ENCODE peak calls at places on chromosomes 4 and X, in six cellular contexts. C, X, L, G, K and N are unnamed samples.

GRCh38 chrX:41889317-41890025 is 33.9 kb downstream of the CASK start:
- DNase-seq in L (no peak), G (no peak), C (peak), K (no peak), X (no peak), N (no peak)

GRCh38 chr4:174669278-174669677 is 147.0 kb upstream of the HPGD start:
- DNase-seq in X (no peak), G (no peak), C (peak), K (no peak), L (no peak), N (no peak)

GRCh38 chrX:98362630-98363029 is 1478.9 kb downstream of the RPA4 start:
- DNase-seq in X (no peak), G (peak), L (no peak), K (no peak), C (no peak), N (no peak)

GRCh38 chr4:185534850-185535761 is at the start of gene PDLIM3:
- DNase-seq in G (peak), C (peak), X (peak), K (peak), L (peak), N (peak)

GRCh38 chr4:155742310-155743015 is 16.4 kb upstream of the GUCY1B1 start:
- DNase-seq in G (peak), C (no peak), X (no peak), L (no peak), K (no peak), N (no peak)

GRCh38 chr4:38004887-38005286 is 44.7 kb downstream of the PTTG2 start:
- DNase-seq in X (no peak), C (no peak), K (no peak), L (no peak), G (no peak), N (no peak)

GRCh38 chr4:166169111-166169510 is 296.1 kb downstream of the TLL1 start:
- DNase-seq in G (peak), L (no peak), X (no peak), K (no peak), C (peak), N (no peak)

GRCh38 chr4:36004231-36004851 is 240.0 kb downstream of the ARAP2 start:
- DNase-seq in C (no peak), L (no peak), G (no peak), K (no peak), X (no peak), N (no peak)

GRCh38 chr4:11597506-11597905 is 168.8 kb upstream of the HS3ST1 start:
- DNase-seq in L (no peak), X (no peak), K (no peak), C (peak), G (no peak), N (no peak)

GRCh38 chr4:86557526-86557925 is 36.6 kb upstream of the PTPN13 start:
- DNase-seq in L (no peak), G (no peak), K (no peak), C (peak), X (no peak), N (no peak)

GRCh38 chr4:85402371-85402770 is 72.6 kb upstream of the ARHGAP24 start:
- DNase-seq in K (no peak), X (no peak), G (no peak), L (no peak), C (peak), N (no peak)

GRCh38 chrX:118216488-118216887 is 99.9 kb upstream of the KLHL13 start:
- DNase-seq in X (no peak), G (no peak), K (no peak), L (no peak), C (no peak), N (no peak)

GRCh38 chrX:115642895-115643530 is 82.0 kb downstream of the PLS3 start:
- DNase-seq in L (no peak), C (peak), X (no peak), K (no peak), G (peak), N (peak)

GRCh38 chrX:22163306-22163705 is 109.4 kb upstream of the CBLL2 start:
- DNase-seq in L (no peak), G (no peak), K (no peak), X (no peak), C (no peak), N (no peak)

GRCh38 chr4:1236103-1236641 is 12.8 kb downstream of the CTBP1 start:
- DNase-seq in X (peak), L (peak), G (peak), C (no peak), K (peak), N (no peak)

GRCh38 chrX:29229802-29230201 is 642.6 kb downstream of the IL1RAPL1 start:
- DNase-seq in L (no peak), K (no peak), G (no peak), C (peak), X (no peak), N (no peak)

GRCh38 chrX:136055651-136056221 is 70.5 kb downstream of the SLC9A6 start:
- DNase-seq in K (peak), L (peak), G (no peak), X (no peak), C (no peak), N (no peak)

GRCh38 chr4:168708108-168708507 is 211.3 kb downstream of the PALLD start:
- DNase-seq in L (no peak), G (no peak), C (peak), K (no peak), X (no peak), N (no peak)

GRCh38 chr4:86013623-86014022 is 346.2 kb downstream of the MAPK10 start:
- DNase-seq in K (no peak), C (no peak), L (no peak), G (no peak), X (no peak), N (no peak)

GRCh38 chr4:724131-724530 is 18.5 kb downstream of the PCGF3 start:
- DNase-seq in G (no peak), L (no peak), X (no peak), K (no peak), C (no peak), N (no peak)

GRCh38 chr4:122652379-122652778 is 31.5 kb upstream of the IL21 start:
- DNase-seq in X (no peak), G (peak), C (peak), K (no peak), L (no peak), N (peak)

GRCh38 chrX:72115380-72115779 is 16.3 kb downstream of the RTL5 start:
- DNase-seq in L (no peak), X (no peak), K (no peak), G (no peak), C (no peak), N (no peak)

GRCh38 chrX:133838761-133839676 is 146.4 kb downstream of the GPC3 start:
- DNase-seq in K (no peak), G (peak), X (no peak), C (peak), L (no peak), N (peak)

GRCh38 chr4:182193261-182193660 is 49.9 kb upstream of the TENM3 start:
- DNase-seq in L (no peak), G (no peak), C (no peak), K (no peak), X (no peak), N (no peak)

GRCh38 chrX:149630681-149631292 is 805 bp downstream of the TMEM185A start:
- DNase-seq in C (peak), L (no peak), K (peak), X (no peak), G (no peak), N (peak)

GRCh38 chr4:54843106-54843505 is 185.3 kb downstream of the KIT start:
- DNase-seq in C (no peak), L (no peak), G (no peak), X (no peak), K (no peak), N (no peak)

GRCh38 chr4:20487852-20488251 is 212.4 kb upstream of the PACRGL start:
- DNase-seq in K (no peak), G (no peak), L (no peak), C (no peak), X (no peak), N (no peak)

GRCh38 chr4:81647388-81647787 is 175.7 kb upstream of the RASGEF1B start:
- DNase-seq in K (no peak), C (no peak), X (no peak), L (no peak), G (peak), N (no peak)

GRCh38 chr4:128737098-128737513 is 72.4 kb upstream of the JADE1 start:
- DNase-seq in C (no peak), K (no peak), L (no peak), G (peak), X (no peak), N (no peak)

GRCh38 chr4:158930573-158930972 is 161.7 kb downstream of the FNIP2 start:
- DNase-seq in G (no peak), K (no peak), L (no peak), C (peak), X (no peak), N (no peak)

GRCh38 chr4:151361966-151362365 is 36.6 kb upstream of the SH3D19 start:
- DNase-seq in C (no peak), G (peak), L (no peak), X (no peak), K (no peak), N (no peak)

GRCh38 chr4:183503497-183504063 is 1.3 kb upstream of the ING2 start:
- DNase-seq in G (no peak), X (no peak), C (no peak), K (no peak), L (no peak), N (no peak)

GRCh38 chr4:3135155-3136011 is 60.9 kb downstream of the HTT start:
- DNase-seq in L (no peak), K (no peak), C (no peak), X (no peak), G (no peak), N (no peak)
- H3K27ac ChIP-seq in L (peak), K (no peak), C (no peak), X (no peak), G (peak), N (no peak)

GRCh38 chr4:123937612-123938011 is 541.0 kb downstream of the SPRY1 start:
- DNase-seq in C (no peak), L (no peak), K (no peak), X (no peak), G (no peak), N (no peak)
- TF ChIP-seq CTCF in C (no peak), L (no peak), K (no peak), X (no peak), G (no peak), N (no peak)

DNA sequence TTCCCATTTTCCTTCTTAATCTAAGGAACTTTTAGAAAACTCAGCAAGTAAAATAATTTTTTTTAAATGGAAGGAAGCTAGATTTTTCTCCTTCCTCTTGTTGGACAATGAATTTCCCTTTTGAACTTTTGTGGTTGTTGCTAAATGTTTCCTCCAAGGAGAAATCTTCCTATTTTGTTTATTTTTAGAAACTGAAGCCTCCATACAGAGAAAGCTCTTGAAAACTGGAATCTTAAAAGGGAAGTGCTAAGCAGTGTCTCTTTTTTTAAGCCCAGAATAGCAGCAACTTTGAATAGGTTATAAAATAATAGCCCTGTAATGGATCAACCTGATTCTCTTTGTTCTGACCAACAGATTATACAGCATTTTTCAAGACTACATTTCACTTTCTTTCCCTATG is 15.1 kb upstream of the DCLK2 start:
- DNase-seq in C (no peak), G (no peak), X (no peak), K (no peak), L (no peak), N (no peak)
- H3K27ac ChIP-seq in C (no peak), G (no peak), X (no peak), K (no peak), L (no peak), N (no peak)

GRCh38 chr4:161702287-161702686 is 461.5 kb downstream of the FSTL5 start:
- DNase-seq in L (no peak), C (no peak), X (no peak), G (peak), K (no peak), N (no peak)
- TF ChIP-seq CTCF in L (no peak), C (peak), X (no peak), G (peak), K (no peak), N (no peak)

DNA sequence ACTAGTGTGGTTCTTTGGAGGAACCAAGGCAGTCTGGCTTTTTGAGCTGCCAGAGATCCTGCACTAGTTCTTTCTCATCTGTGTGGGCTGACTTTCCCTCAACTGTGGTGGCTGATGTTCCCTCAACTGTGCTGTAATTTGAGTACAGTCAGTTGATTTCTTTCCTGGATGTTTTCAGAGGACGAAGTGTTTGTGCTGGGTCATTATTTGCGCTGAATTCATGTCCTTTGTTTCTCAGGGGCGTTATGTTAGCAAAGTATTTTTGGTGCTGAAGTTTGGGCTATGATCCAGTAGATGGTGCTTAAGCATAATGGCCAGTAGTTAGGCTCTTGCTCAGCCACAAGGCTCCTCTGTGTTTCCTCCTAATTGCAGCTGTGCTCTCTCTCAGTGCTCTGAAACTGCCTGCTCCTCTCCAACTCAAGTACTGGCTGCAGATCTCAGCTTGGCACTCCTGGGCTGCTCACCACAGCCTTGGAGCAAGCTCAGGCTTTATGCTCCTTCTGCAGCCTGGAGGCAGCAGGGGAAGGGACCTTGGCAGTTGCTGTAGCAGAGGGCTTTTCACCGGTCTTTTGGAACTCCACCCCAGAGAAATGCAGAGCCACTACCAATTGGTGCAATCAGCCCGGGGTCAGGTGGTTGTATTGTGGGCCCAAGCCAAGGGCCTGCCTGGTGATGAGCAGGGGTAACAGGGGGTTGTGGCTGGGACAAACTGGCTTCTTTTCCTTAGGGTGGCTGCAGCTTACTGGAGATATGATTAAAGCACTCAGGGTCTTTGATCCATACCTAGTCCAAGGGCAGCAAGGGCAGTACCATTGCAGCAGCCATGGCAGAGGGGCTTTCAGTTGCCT is 27.9 kb downstream of the ENPEP start:
- DNase-seq in L (no peak), G (no peak), C (no peak), X (no peak), K (no peak), N (no peak)
- H3K27ac ChIP-seq in L (no peak), G (no peak), C (no peak), X (peak), K (no peak), N (no peak)

GRCh38 chr4:70269674-70270073 is 27.3 kb downstream of the CSN3 start:
- DNase-seq in C (peak), L (no peak), K (no peak), X (no peak), G (peak), N (no peak)
- TF ChIP-seq CTCF in C (peak), L (no peak), K (no peak), X (peak), G (peak), N (no peak)

GRCh38 chr4:147482281-147482680 is 1.4 kb downstream of the EDNRA start:
- DNase-seq in K (no peak), L (no peak), C (peak), G (no peak), X (no peak), N (no peak)

GRCh38 chr4:147479817-147480216 is 1.1 kb upstream of the EDNRA start:
- DNase-seq in L (peak), K (peak), G (no peak), C (peak), X (no peak), N (peak)

GRCh38 chr4:147480502-147480890 is 401 bp upstream of the EDNRA start:
- DNase-seq in X (no peak), G (no peak), K (peak), L (peak), C (no peak), N (no peak)

GRCh38 chr4:147480891-147481576 is at the start of gene EDNRA:
- DNase-seq in X (peak), K (peak), L (peak), C (no peak), G (peak), N (peak)

GRCh38 chr4:147481577-147482109 is 746 bp downstream of the EDNRA start:
- DNase-seq in C (no peak), L (peak), G (peak), X (no peak), K (peak), N (no peak)
- H3K27ac ChIP-seq in C (peak), L (peak), G (no peak), X (no peak), K (peak), N (peak)